ENCODE peak calls at places on chromosomes 6 and 20, in four cellular contexts. B is esophagus muscularis mucosa, D is heart left ventricle, Z is K562. Q is an unnamed sample.

GRCh38 chr6:111462770-111463391 is 20.1 kb downstream of the REV3L start:
- DNase-seq in Z (no peak), B (no peak), D (no peak), Q (no peak)

GRCh38 chr20:9672027-9672426 is 157.6 kb downstream of the LAMP5 start:
- DNase-seq in B (no peak), Z (no peak), D (no peak), Q (no peak)

GRCh38 chr20:60749804-60750602 is 502.1 kb upstream of the CDH4 start:
- DNase-seq in B (no peak), Z (peak; percentile 30), D (no peak), Q (no peak)

GRCh38 chr6:112029045-112029822 is 24.7 kb upstream of the CCN6 start:
- DNase-seq in Z (peak; percentile 63), D (peak; percentile 56), B (no peak), Q (peak; percentile 60)

GRCh38 chr20:61953789-61954125 is 111.9 kb downstream of the TAF4 start:
- DNase-seq in D (peak; percentile 3), Z (no peak), B (no peak), Q (no peak)

GRCh38 chr20:52953020-52953419 is 19.1 kb upstream of the TSHZ2 start:
- DNase-seq in B (no peak), D (no peak), Z (no peak), Q (no peak)

GRCh38 chr6:12483712-12484111 is 193.6 kb downstream of the EDN1 start:
- DNase-seq in D (no peak), B (no peak), Z (no peak), Q (no peak)

GRCh38 chr20:5508044-5508443 is 191.3 kb upstream of the PROKR2 start:
- DNase-seq in Z (no peak), D (no peak), B (no peak), Q (no peak)

GRCh38 chr6:1016329-1017302 is 295.3 kb upstream of the FOXQ1 start:
- DNase-seq in D (no peak), Z (no peak), B (no peak), Q (no peak)

DNA sequence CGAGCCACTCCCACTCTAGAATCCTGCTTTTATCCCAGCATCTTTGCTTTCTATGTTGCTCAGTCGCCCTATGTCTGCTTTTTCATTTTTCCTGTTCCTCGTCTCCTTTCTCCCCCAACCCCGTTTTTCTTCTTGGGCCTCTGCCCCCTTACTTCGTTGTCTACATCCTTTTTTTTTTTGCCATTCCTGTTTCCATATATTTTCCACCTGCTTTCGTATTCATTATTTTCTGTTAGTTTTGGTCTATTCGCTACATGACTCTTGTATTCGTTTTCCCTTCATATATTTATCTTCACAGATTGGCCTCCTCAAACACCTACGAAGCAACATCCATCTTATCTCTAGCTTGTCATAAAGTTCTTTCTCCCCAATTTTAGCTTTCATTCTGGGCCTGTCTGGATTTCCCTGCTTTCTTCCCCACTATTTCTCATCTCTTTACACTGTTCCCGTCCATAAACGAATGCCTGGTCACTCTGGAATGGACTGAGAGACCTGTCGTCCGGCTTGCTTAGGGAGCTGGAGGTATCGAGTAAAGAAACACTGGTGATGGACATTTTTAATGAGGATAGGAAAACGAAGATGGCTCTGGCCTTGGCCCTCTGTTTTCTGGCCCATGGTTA is 915 bp downstream of the PRRC2A start:
- DNase-seq in B (no peak), Z (no peak), D (no peak), Q (no peak)
- H3K36me3 ChIP-seq in B (peaks cover 33% of the 10 kb centered on the region), Z (peaks cover 56% of the 10 kb centered on the region), D (peaks cover 16% of the 10 kb centered on the region), Q (no peaks in the 10 kb centered on the region)

DNA sequence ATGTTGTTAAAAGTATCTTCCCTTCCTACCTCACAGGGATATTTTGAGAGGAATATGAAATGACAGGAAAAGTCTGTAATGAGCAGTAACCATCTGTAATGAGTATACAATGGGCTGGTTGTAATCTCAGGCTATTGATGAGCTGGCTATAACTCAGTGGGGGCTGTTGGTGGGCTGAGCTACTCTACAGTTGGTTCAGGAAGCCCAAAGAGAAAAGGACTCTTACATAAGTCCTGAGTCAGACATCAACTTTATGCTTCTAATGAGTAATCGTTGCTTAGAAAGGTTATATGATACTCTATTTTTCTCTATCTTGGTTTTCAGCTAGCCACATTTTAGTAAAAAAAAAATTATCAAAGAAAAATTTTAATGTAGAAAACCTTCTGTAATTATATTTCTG is 26.4 kb downstream of the ZNF391 start:
- DNase-seq in Z (no peak), B (no peak), D (no peak), Q (no peak)
- TF ChIP-seq POLR2A in Z (no peak), B (no peak), D (no peak), Q (no peak)

GRCh38 chr6:36309212-36309611 is 27.5 kb downstream of the BNIP5 start:
- DNase-seq in B (no peak), D (no peak), Z (no peak), Q (no peak)

GRCh38 chr6:36309900-36310299 is 26.8 kb downstream of the BNIP5 start:
- DNase-seq in B (no peak), Z (no peak), D (no peak), Q (no peak)

GRCh38 chr6:36306365-36306764 is 30.3 kb downstream of the BNIP5 start:
- DNase-seq in B (no peak), D (no peak), Z (no peak), Q (no peak)

GRCh38 chr6:36305885-36306284 is 30.8 kb downstream of the BNIP5 start:
- DNase-seq in B (no peak), D (no peak), Z (no peak), Q (no peak)

GRCh38 chr6:36308514-36308913 is 28.2 kb downstream of the BNIP5 start:
- DNase-seq in D (no peak), B (no peak), Z (no peak), Q (no peak)
- H3K36me3 ChIP-seq in D (no peaks in the 10 kb centered on the region), B (no peaks in the 10 kb centered on the region), Z (no peaks in the 10 kb centered on the region), Q (no peaks in the 10 kb centered on the region)

GRCh38 chr20:23566199-23566932 is 1.9 kb downstream of the CST9L start:
- DNase-seq in B (peak; percentile 64), Z (no peak), D (no peak), Q (no peak)
- TF ChIP-seq POLR2A in B (no peak), Z (no peak), D (no peak), Q (no peak)

GRCh38 chr6:75230484-75231325 is 12.9 kb downstream of the COX7A2 start:
- DNase-seq in Z (peak; percentile 41), D (no peak), B (no peak), Q (peak; percentile 25)

GRCh38 chr6:75236630-75237029 is 7.0 kb downstream of the COX7A2 start:
- DNase-seq in D (no peak), B (no peak), Z (no peak), Q (no peak)

GRCh38 chr6:75233097-75233615 is 10.4 kb downstream of the COX7A2 start:
- DNase-seq in D (no peak), Z (no peak), B (no peak), Q (no peak)

GRCh38 chr6:75234126-75234865 is 9.3 kb downstream of the COX7A2 start:
- DNase-seq in Z (no peak), B (no peak), D (no peak), Q (peak; percentile 31)

GRCh38 chr6:75235271-75235670 is 8.3 kb downstream of the COX7A2 start:
- DNase-seq in B (no peak), Z (no peak), D (no peak), Q (no peak)
- H3K36me3 ChIP-seq in B (peaks cover 45% of the 10 kb centered on the region), Z (peaks cover 30% of the 10 kb centered on the region), D (peaks cover 14% of the 10 kb centered on the region), Q (no peaks in the 10 kb centered on the region)

DNA sequence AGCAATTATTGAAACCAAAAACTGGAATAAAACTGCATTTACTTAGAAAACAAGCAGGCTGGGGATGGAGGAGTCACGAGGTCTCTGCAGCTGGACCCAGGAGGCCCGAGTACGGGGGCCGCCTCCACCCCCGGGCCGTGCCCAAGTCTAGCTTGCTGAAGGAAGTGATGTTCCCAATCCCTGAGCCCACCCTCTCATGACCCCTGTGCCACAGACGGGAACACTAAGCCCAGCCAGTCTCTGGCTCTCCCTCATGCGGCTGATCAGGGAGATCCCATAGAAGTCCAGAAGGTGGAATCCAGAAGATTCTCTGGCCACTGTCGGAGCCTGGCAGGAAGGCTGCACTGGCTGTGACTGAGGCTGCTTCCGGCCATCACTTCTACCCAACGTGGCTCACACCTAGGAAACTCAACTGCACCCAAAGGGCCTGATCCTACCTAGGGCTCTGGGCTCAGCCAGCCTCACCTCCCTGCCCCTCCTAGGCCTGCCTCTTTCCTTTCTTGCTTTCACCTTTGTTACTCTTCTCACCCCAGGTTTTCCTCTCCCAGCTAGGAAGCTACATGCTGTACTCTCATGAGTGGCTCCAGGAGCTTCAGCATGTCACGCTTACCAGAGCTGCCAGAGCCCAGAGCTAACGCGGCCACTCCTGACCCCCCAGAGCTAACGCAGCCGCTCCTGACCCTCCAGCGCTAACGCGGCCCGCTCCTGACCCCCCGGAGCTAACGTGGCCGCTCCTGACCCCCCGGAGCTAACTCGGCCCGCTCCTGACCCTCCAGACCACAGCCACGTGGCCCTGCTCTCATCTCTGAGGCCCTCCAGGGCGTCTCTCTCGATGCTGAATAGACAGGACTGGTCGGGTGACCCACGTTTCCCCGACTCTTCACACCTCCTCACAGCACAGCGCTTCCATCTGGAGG is 24.7 kb upstream of the HELZ2 start:
- DNase-seq in Z (no peak), B (no peak), D (no peak), Q (no peak)
- TF ChIP-seq POLR2A in Z (no peak), B (no peak), D (no peak), Q (no peak)

Q was measured in uterus.